ENCODE peak calls at places on chromosomes 5 and 9, in eight cellular contexts. One of them, this sample, is unnamed.

GRCh38 chr9:105676351-105676923 is 14.2 kb downstream of the TAL2 start:
- DNase-seq in cardiac muscle cell: no peak
- DNase-seq in ovary: no peak
- DNase-seq in fibroblast of lung: no peak
- DNase-seq in SJSA1: no peak
- DNase-seq in heart left ventricle: no peak
- DNase-seq in mucosa of descending colon: no peak
- DNase-seq in BE2C: no peak
- DNase-seq in this sample: no peak

GRCh38 chr9:78828521-78828920 is 531.6 kb downstream of the PSAT1 start:
- DNase-seq in SJSA1: no peak
- DNase-seq in fibroblast of lung: no peak
- DNase-seq in mucosa of descending colon: no peak
- DNase-seq in BE2C: no peak
- DNase-seq in heart left ventricle: no peak
- DNase-seq in cardiac muscle cell: no peak
- DNase-seq in ovary: no peak
- DNase-seq in this sample: no peak

GRCh38 chr9:35686222-35687203 is 3.2 kb downstream of the TPM2 start:
- DNase-seq in fibroblast of lung: peak; percentile 74
- DNase-seq in cardiac muscle cell: peak; percentile 73
- DNase-seq in ovary: no peak
- DNase-seq in BE2C: no peak
- DNase-seq in mucosa of descending colon: peak; percentile 29
- DNase-seq in heart left ventricle: peak; percentile 69
- DNase-seq in SJSA1: no peak
- DNase-seq in this sample: peak; percentile 82

GRCh38 chr5:94967525-94967924 is 317.4 kb downstream of the MCTP1 start:
- DNase-seq in BE2C: no peak
- DNase-seq in mucosa of descending colon: no peak
- DNase-seq in fibroblast of lung: no peak
- DNase-seq in SJSA1: no peak
- DNase-seq in ovary: no peak
- DNase-seq in cardiac muscle cell: no peak
- DNase-seq in heart left ventricle: no peak
- DNase-seq in this sample: no peak

GRCh38 chr9:119884411-119884810 is 515.2 kb upstream of the BRINP1 start:
- DNase-seq in fibroblast of lung: no peak
- DNase-seq in BE2C: no peak
- DNase-seq in SJSA1: no peak
- DNase-seq in ovary: no peak
- DNase-seq in cardiac muscle cell: no peak
- DNase-seq in heart left ventricle: no peak
- DNase-seq in mucosa of descending colon: no peak
- DNase-seq in this sample: no peak

GRCh38 chr5:180521591-180521990 is 27.4 kb downstream of the CNOT6 start:
- DNase-seq in BE2C: no peak
- DNase-seq in mucosa of descending colon: no peak
- DNase-seq in cardiac muscle cell: no peak
- DNase-seq in fibroblast of lung: no peak
- DNase-seq in heart left ventricle: no peak
- DNase-seq in ovary: no peak
- DNase-seq in SJSA1: no peak
- DNase-seq in this sample: no peak

GRCh38 chr5:119168401-119168800 is 97.5 kb downstream of the DMXL1 start:
- DNase-seq in ovary: no peak
- DNase-seq in cardiac muscle cell: peak; percentile 9
- DNase-seq in fibroblast of lung: peak; percentile 20
- DNase-seq in heart left ventricle: no peak
- DNase-seq in BE2C: no peak
- DNase-seq in SJSA1: no peak
- DNase-seq in mucosa of descending colon: no peak
- DNase-seq in this sample: no peak

GRCh38 chr9:134707031-134707680 is 65.6 kb downstream of the COL5A1 start:
- DNase-seq in mucosa of descending colon: peak; percentile 79
- DNase-seq in SJSA1: peak; percentile 44
- DNase-seq in BE2C: peak; percentile 97
- DNase-seq in ovary: peak; percentile 89
- DNase-seq in fibroblast of lung: peak; percentile 92
- DNase-seq in cardiac muscle cell: peak; percentile 94
- DNase-seq in heart left ventricle: peak; percentile 90
- DNase-seq in this sample: peak; percentile 94

GRCh38 chr5:128290152-128290858 is 206.7 kb downstream of the SLC12A2 start:
- DNase-seq in BE2C: no peak
- DNase-seq in SJSA1: no peak
- DNase-seq in cardiac muscle cell: peak; percentile 6
- DNase-seq in ovary: no peak
- DNase-seq in fibroblast of lung: no peak
- DNase-seq in mucosa of descending colon: no peak
- DNase-seq in heart left ventricle: no peak
- DNase-seq in this sample: no peak

GRCh38 chr5:14153071-14153864 is 10.1 kb downstream of the TRIO start:
- DNase-seq in ovary: no peak
- DNase-seq in mucosa of descending colon: no peak
- DNase-seq in cardiac muscle cell: no peak
- DNase-seq in heart left ventricle: no peak
- DNase-seq in fibroblast of lung: no peak
- DNase-seq in SJSA1: no peak
- DNase-seq in BE2C: peak; percentile 43
- DNase-seq in this sample: no peak

GRCh38 chr5:157511656-157512644 is 51.9 kb downstream of the NIPAL4 start:
- DNase-seq in cardiac muscle cell: peak; percentile 98
- DNase-seq in ovary: peak; percentile 93
- DNase-seq in heart left ventricle: peak; percentile 95
- DNase-seq in SJSA1: peak; percentile 100
- DNase-seq in fibroblast of lung: peak; percentile 99
- DNase-seq in BE2C: peak; percentile 52
- DNase-seq in mucosa of descending colon: peak; percentile 87
- DNase-seq in this sample: peak; percentile 97

GRCh38 chr9:136339173-136339957 is 12.0 kb downstream of the GPSM1 start:
- DNase-seq in ovary: no peak
- DNase-seq in heart left ventricle: peak; percentile 74
- DNase-seq in cardiac muscle cell: peak; percentile 70
- DNase-seq in BE2C: peak; percentile 87
- DNase-seq in mucosa of descending colon: no peak
- DNase-seq in SJSA1: peak; percentile 45
- DNase-seq in fibroblast of lung: peak; percentile 63
- DNase-seq in this sample: peak; percentile 91

GRCh38 chr9:125852386-125852785 is 105.2 kb downstream of the PBX3 start:
- DNase-seq in SJSA1: no peak
- DNase-seq in mucosa of descending colon: no peak
- DNase-seq in cardiac muscle cell: no peak
- DNase-seq in BE2C: no peak
- DNase-seq in ovary: no peak
- DNase-seq in heart left ventricle: no peak
- DNase-seq in fibroblast of lung: no peak
- DNase-seq in this sample: no peak

GRCh38 chr9:125851971-125852370 is 104.8 kb downstream of the PBX3 start:
- DNase-seq in SJSA1: no peak
- DNase-seq in ovary: no peak
- DNase-seq in cardiac muscle cell: peak; percentile 23
- DNase-seq in heart left ventricle: no peak
- DNase-seq in fibroblast of lung: no peak
- DNase-seq in BE2C: no peak
- DNase-seq in mucosa of descending colon: no peak
- DNase-seq in this sample: no peak

GRCh38 chr9:125850231-125850630 is 103.1 kb downstream of the PBX3 start:
- DNase-seq in heart left ventricle: no peak
- DNase-seq in mucosa of descending colon: no peak
- DNase-seq in cardiac muscle cell: no peak
- DNase-seq in ovary: no peak
- DNase-seq in BE2C: no peak
- DNase-seq in SJSA1: no peak
- DNase-seq in fibroblast of lung: no peak
- DNase-seq in this sample: no peak

GRCh38 chr9:125847735-125848134 is 100.6 kb downstream of the PBX3 start:
- DNase-seq in fibroblast of lung: no peak
- DNase-seq in mucosa of descending colon: no peak
- DNase-seq in heart left ventricle: no peak
- DNase-seq in SJSA1: no peak
- DNase-seq in BE2C: no peak
- DNase-seq in cardiac muscle cell: no peak
- DNase-seq in ovary: no peak
- DNase-seq in this sample: no peak

GRCh38 chr9:125850763-125851162 is 103.6 kb downstream of the PBX3 start:
- DNase-seq in fibroblast of lung: peak; percentile 28
- DNase-seq in heart left ventricle: no peak
- DNase-seq in cardiac muscle cell: peak; percentile 37
- DNase-seq in ovary: no peak
- DNase-seq in BE2C: no peak
- DNase-seq in mucosa of descending colon: no peak
- DNase-seq in SJSA1: no peak
- DNase-seq in this sample: no peak
- H3K4me3 ChIP-seq in fibroblast of lung: no peak overlapping the region
- H3K4me3 ChIP-seq in heart left ventricle: no peak overlapping the region
- H3K4me3 ChIP-seq in cardiac muscle cell: no peak overlapping the region
- H3K4me3 ChIP-seq in ovary: no peak overlapping the region
- H3K4me3 ChIP-seq in BE2C: no peak overlapping the region
- H3K4me3 ChIP-seq in mucosa of descending colon: no peak overlapping the region
- H3K4me3 ChIP-seq in SJSA1: no peak overlapping the region
- H3K4me3 ChIP-seq in this sample: no peak overlapping the region

GRCh38 chr5:139390639-139391569 is 1.2 kb upstream of the MZB1 start:
- DNase-seq in fibroblast of lung: no peak
- DNase-seq in ovary: peak; percentile 16
- DNase-seq in BE2C: no peak
- DNase-seq in cardiac muscle cell: no peak
- DNase-seq in mucosa of descending colon: no peak
- DNase-seq in SJSA1: no peak
- DNase-seq in heart left ventricle: peak; percentile 31
- DNase-seq in this sample: no peak

GRCh38 chr5:139387611-139388197 is 2.0 kb downstream of the MZB1 start:
- DNase-seq in cardiac muscle cell: no peak
- DNase-seq in mucosa of descending colon: peak; percentile 49
- DNase-seq in ovary: no peak
- DNase-seq in heart left ventricle: peak; percentile 21
- DNase-seq in SJSA1: no peak
- DNase-seq in BE2C: no peak
- DNase-seq in fibroblast of lung: no peak
- DNase-seq in this sample: no peak

GRCh38 chr5:139386039-139386438 is 2.9 kb upstream of the SLC23A1 start:
- DNase-seq in fibroblast of lung: no peak
- DNase-seq in mucosa of descending colon: no peak
- DNase-seq in SJSA1: no peak
- DNase-seq in heart left ventricle: peak; percentile 2
- DNase-seq in cardiac muscle cell: no peak
- DNase-seq in BE2C: no peak
- DNase-seq in ovary: no peak
- DNase-seq in this sample: no peak

GRCh38 chr5:139389701-139390638 is at the start of gene MZB1:
- DNase-seq in fibroblast of lung: no peak
- DNase-seq in ovary: no peak
- DNase-seq in cardiac muscle cell: no peak
- DNase-seq in heart left ventricle: peak; percentile 29
- DNase-seq in SJSA1: no peak
- DNase-seq in BE2C: no peak
- DNase-seq in mucosa of descending colon: peak; percentile 78
- DNase-seq in this sample: peak; percentile 61

DNA sequence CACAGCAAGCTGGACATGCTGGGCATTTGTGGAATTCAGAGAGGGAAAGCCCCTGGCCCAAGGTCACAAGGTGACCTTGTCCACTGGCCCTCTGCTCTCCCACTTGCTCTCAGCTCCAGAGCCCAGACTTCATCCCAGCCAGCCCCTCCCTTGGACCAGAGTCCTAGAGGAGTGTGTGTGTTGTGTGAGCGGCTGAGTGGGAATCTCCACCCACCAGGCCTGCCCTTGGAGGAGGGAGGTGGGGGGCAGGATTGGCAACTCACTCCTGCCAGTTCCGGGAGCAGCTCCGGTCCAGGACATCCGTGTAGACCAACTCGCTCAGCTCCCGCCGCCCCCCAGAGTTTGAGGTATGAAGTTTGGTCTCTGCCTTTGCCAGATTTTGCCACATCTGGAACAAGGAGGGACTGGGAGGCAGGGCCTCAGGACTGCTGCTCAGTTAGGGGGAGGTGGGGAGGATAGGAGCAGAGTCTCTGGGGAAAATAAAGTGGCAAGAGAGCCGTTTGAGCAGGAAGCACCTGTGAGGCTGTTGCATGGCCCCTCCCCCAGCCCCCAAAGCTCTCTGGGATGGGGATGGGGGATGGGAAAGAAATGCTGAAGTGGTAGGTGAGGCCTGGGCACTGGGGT is 1.4 kb downstream of the MZB1 start:
- DNase-seq in SJSA1: no peak
- DNase-seq in ovary: no peak
- DNase-seq in mucosa of descending colon: peak; percentile 89
- DNase-seq in cardiac muscle cell: peak; percentile 58
- DNase-seq in heart left ventricle: peak; percentile 60
- DNase-seq in fibroblast of lung: peak; percentile 28
- DNase-seq in BE2C: peak; percentile 42
- DNase-seq in this sample: peak; percentile 77
- H3K4me1 ChIP-seq in SJSA1: peaks cover 30% of the 10 kb centered on the region
- H3K4me1 ChIP-seq in ovary: no peaks in the 10 kb centered on the region
- H3K4me1 ChIP-seq in mucosa of descending colon: peaks cover 60% of the 10 kb centered on the region
- H3K4me1 ChIP-seq in cardiac muscle cell: peaks cover 12% of the 10 kb centered on the region
- H3K4me1 ChIP-seq in heart left ventricle: peaks cover 73% of the 10 kb centered on the region
- H3K4me1 ChIP-seq in fibroblast of lung: no peaks in the 10 kb centered on the region
- H3K4me1 ChIP-seq in BE2C: peaks cover 13% of the 10 kb centered on the region
- H3K4me1 ChIP-seq in this sample: peaks cover 5% of the 10 kb centered on the region

GRCh38 chr5:77629553-77630245 is 8.8 kb downstream of the OTP start:
- DNase-seq in cardiac muscle cell: no peak
- DNase-seq in fibroblast of lung: no peak
- DNase-seq in SJSA1: no peak
- DNase-seq in BE2C: peak; percentile 19
- DNase-seq in mucosa of descending colon: no peak
- DNase-seq in heart left ventricle: no peak
- DNase-seq in ovary: no peak
- DNase-seq in this sample: peak; percentile 23
- H3K4me3 ChIP-seq in cardiac muscle cell: peak overlapping the region; percentile 35
- H3K4me3 ChIP-seq in fibroblast of lung: no peak overlapping the region
- H3K4me3 ChIP-seq in SJSA1: peak overlapping the region; percentile 54
- H3K4me3 ChIP-seq in BE2C: peak overlapping the region; percentile 68
- H3K4me3 ChIP-seq in mucosa of descending colon: no peak overlapping the region
- H3K4me3 ChIP-seq in heart left ventricle: peak overlapping the region; percentile 58
- H3K4me3 ChIP-seq in ovary: peak overlapping the region; percentile 36
- H3K4me3 ChIP-seq in this sample: peak overlapping the region; percentile 31

GRCh38 chr5:178230879-178231735 is 1.5 kb downstream of the PHYKPL start:
- DNase-seq in cardiac muscle cell: peak; percentile 48
- DNase-seq in BE2C: no peak
- DNase-seq in ovary: no peak
- DNase-seq in SJSA1: no peak
- DNase-seq in heart left ventricle: peak; percentile 64
- DNase-seq in fibroblast of lung: peak; percentile 48
- DNase-seq in mucosa of descending colon: peak; percentile 64
- DNase-seq in this sample: peak; percentile 75

GRCh38 chr5:178232124-178232919 is at the start of gene PHYKPL:
- DNase-seq in ovary: peak; percentile 83
- DNase-seq in BE2C: peak; percentile 72
- DNase-seq in cardiac muscle cell: peak; percentile 82
- DNase-seq in mucosa of descending colon: peak; percentile 90
- DNase-seq in SJSA1: peak; percentile 88
- DNase-seq in heart left ventricle: peak; percentile 86
- DNase-seq in fibroblast of lung: peak; percentile 65
- DNase-seq in this sample: peak; percentile 86

GRCh38 chr5:178231736-178232123 is 872 bp downstream of the PHYKPL start:
- DNase-seq in BE2C: no peak
- DNase-seq in SJSA1: no peak
- DNase-seq in ovary: no peak
- DNase-seq in heart left ventricle: no peak
- DNase-seq in mucosa of descending colon: no peak
- DNase-seq in fibroblast of lung: no peak
- DNase-seq in cardiac muscle cell: no peak
- DNase-seq in this sample: no peak

GRCh38 chr5:178234121-178234752 is 1.6 kb upstream of the PHYKPL start:
- DNase-seq in SJSA1: no peak
- DNase-seq in heart left ventricle: peak; percentile 21
- DNase-seq in ovary: no peak
- DNase-seq in BE2C: no peak
- DNase-seq in fibroblast of lung: no peak
- DNase-seq in mucosa of descending colon: peak; percentile 52
- DNase-seq in cardiac muscle cell: no peak
- DNase-seq in this sample: no peak

GRCh38 chr5:178232920-178233429 is 373 bp upstream of the PHYKPL start:
- DNase-seq in BE2C: no peak
- DNase-seq in mucosa of descending colon: peak; percentile 42
- DNase-seq in SJSA1: no peak
- DNase-seq in cardiac muscle cell: no peak
- DNase-seq in heart left ventricle: peak; percentile 22
- DNase-seq in ovary: no peak
- DNase-seq in fibroblast of lung: no peak
- DNase-seq in this sample: no peak
- H3K4me1 ChIP-seq in BE2C: no peaks in the 10 kb centered on the region
- H3K4me1 ChIP-seq in mucosa of descending colon: peaks cover 44% of the 10 kb centered on the region
- H3K4me1 ChIP-seq in SJSA1: peaks cover 20% of the 10 kb centered on the region
- H3K4me1 ChIP-seq in cardiac muscle cell: peaks cover 8% of the 10 kb centered on the region
- H3K4me1 ChIP-seq in heart left ventricle: peaks cover 74% of the 10 kb centered on the region
- H3K4me1 ChIP-seq in ovary: peaks cover 10% of the 10 kb centered on the region
- H3K4me1 ChIP-seq in fibroblast of lung: peaks cover 6% of the 10 kb centered on the region
- H3K4me1 ChIP-seq in this sample: peaks cover 14% of the 10 kb centered on the region